ENCODE peak calls at places on chromosomes 4 and X, in seven cellular contexts. One of them, this sample, is unnamed.
A peak's percentile ranks its signal among the peaks of the same experiment; 100 is the strongest.

GRCh38 chr4:138182838-138183426 is 59.2 kb downstream of the SLC7A11 start:
- DNase-seq in esophagus squamous epithelium: no peak
- DNase-seq in NCI-H460: peak; percentile 20
- DNase-seq in neural crest cell: peak; percentile 13
- DNase-seq in AG08396: peak; percentile 23
- DNase-seq in cerebellum: peak; percentile 6
- DNase-seq in HFF-Myc: peak; percentile 54
- DNase-seq in this sample: peak; percentile 51

GRCh38 chr4:173174184-173175156 is 5.9 kb downstream of the GALNT7 start:
- DNase-seq in esophagus squamous epithelium: no peak
- DNase-seq in NCI-H460: no peak
- DNase-seq in neural crest cell: no peak
- DNase-seq in AG08396: no peak
- DNase-seq in cerebellum: no peak
- DNase-seq in HFF-Myc: no peak
- DNase-seq in this sample: no peak

GRCh38 chr4:185143596-185143969 is 517 bp downstream of the SLC25A4 start:
- DNase-seq in esophagus squamous epithelium: no peak
- DNase-seq in NCI-H460: no peak
- DNase-seq in neural crest cell: no peak
- DNase-seq in AG08396: peak; percentile 45
- DNase-seq in cerebellum: peak; percentile 68
- DNase-seq in HFF-Myc: no peak
- DNase-seq in this sample: peak; percentile 22

GRCh38 chr4:186651624-186652023 is 72.0 kb downstream of the FAT1 start:
- DNase-seq in esophagus squamous epithelium: no peak
- DNase-seq in NCI-H460: no peak
- DNase-seq in neural crest cell: no peak
- DNase-seq in AG08396: peak; percentile 35
- DNase-seq in cerebellum: peak; percentile 31
- DNase-seq in HFF-Myc: no peak
- DNase-seq in this sample: no peak

GRCh38 chrX:103309860-103310591 is 764 bp downstream of the BEX2 start:
- DNase-seq in esophagus squamous epithelium: no peak
- DNase-seq in NCI-H460: no peak
- DNase-seq in neural crest cell: no peak
- DNase-seq in AG08396: no peak
- DNase-seq in cerebellum: peak; percentile 9
- DNase-seq in HFF-Myc: no peak
- DNase-seq in this sample: no peak

GRCh38 chr4:33090910-33091309 is 2370.7 kb downstream of the PCDH7 start:
- DNase-seq in esophagus squamous epithelium: no peak
- DNase-seq in NCI-H460: no peak
- DNase-seq in neural crest cell: no peak
- DNase-seq in AG08396: no peak
- DNase-seq in cerebellum: no peak
- DNase-seq in HFF-Myc: no peak
- DNase-seq in this sample: no peak

GRCh38 chr4:87270825-87271224 is 50.4 kb upstream of the KLHL8 start:
- DNase-seq in esophagus squamous epithelium: no peak
- DNase-seq in NCI-H460: no peak
- DNase-seq in neural crest cell: no peak
- DNase-seq in AG08396: no peak
- DNase-seq in cerebellum: no peak
- DNase-seq in HFF-Myc: no peak
- DNase-seq in this sample: no peak

GRCh38 chr4:118801895-118802575 is 33.9 kb downstream of the SEC24D start:
- DNase-seq in esophagus squamous epithelium: no peak
- DNase-seq in NCI-H460: no peak
- DNase-seq in neural crest cell: no peak
- DNase-seq in AG08396: no peak
- DNase-seq in cerebellum: no peak
- DNase-seq in HFF-Myc: no peak
- DNase-seq in this sample: no peak

GRCh38 chrX:16479206-16479869 is 170.6 kb upstream of the S100G start:
- DNase-seq in esophagus squamous epithelium: no peak
- DNase-seq in NCI-H460: no peak
- DNase-seq in neural crest cell: no peak
- DNase-seq in AG08396: peak; percentile 32
- DNase-seq in cerebellum: no peak
- DNase-seq in HFF-Myc: no peak
- DNase-seq in this sample: peak; percentile 25

GRCh38 chr4:98113005-98113404 is 30.3 kb downstream of the STPG2 start:
- DNase-seq in esophagus squamous epithelium: no peak
- DNase-seq in NCI-H460: no peak
- DNase-seq in neural crest cell: no peak
- DNase-seq in AG08396: peak; percentile 1
- DNase-seq in cerebellum: peak; percentile 24
- DNase-seq in HFF-Myc: peak; percentile 3
- DNase-seq in this sample: peak; percentile 23

GRCh38 chr4:3372933-3373465 is 68.8 kb upstream of the HGFAC start:
- DNase-seq in esophagus squamous epithelium: no peak
- DNase-seq in NCI-H460: no peak
- DNase-seq in neural crest cell: no peak
- DNase-seq in AG08396: peak; percentile 3
- DNase-seq in cerebellum: no peak
- DNase-seq in HFF-Myc: no peak
- DNase-seq in this sample: no peak

GRCh38 chr4:151922811-151923210 is 162.0 kb upstream of the GATB start:
- DNase-seq in esophagus squamous epithelium: no peak
- DNase-seq in NCI-H460: no peak
- DNase-seq in neural crest cell: no peak
- DNase-seq in AG08396: no peak
- DNase-seq in cerebellum: no peak
- DNase-seq in HFF-Myc: peak; percentile 48
- DNase-seq in this sample: no peak

GRCh38 chr4:151218343-151218742 is 58.6 kb upstream of the PRSS48 start:
- DNase-seq in esophagus squamous epithelium: no peak
- DNase-seq in NCI-H460: no peak
- DNase-seq in neural crest cell: no peak
- DNase-seq in AG08396: no peak
- DNase-seq in cerebellum: no peak
- DNase-seq in HFF-Myc: no peak
- DNase-seq in this sample: no peak

GRCh38 chr4:140839888-140840790 is 84.0 kb upstream of the TBC1D9 start:
- DNase-seq in esophagus squamous epithelium: no peak
- DNase-seq in NCI-H460: no peak
- DNase-seq in neural crest cell: no peak
- DNase-seq in AG08396: no peak
- DNase-seq in cerebellum: no peak
- DNase-seq in HFF-Myc: no peak
- DNase-seq in this sample: no peak

GRCh38 chr4:169225058-169225751 is 45.6 kb downstream of the SH3RF1 start:
- DNase-seq in esophagus squamous epithelium: no peak
- DNase-seq in NCI-H460: peak; percentile 41
- DNase-seq in neural crest cell: no peak
- DNase-seq in AG08396: peak; percentile 46
- DNase-seq in cerebellum: no peak
- DNase-seq in HFF-Myc: peak; percentile 88
- DNase-seq in this sample: peak; percentile 93

GRCh38 chrX:28988246-28988645 is 401.0 kb downstream of the IL1RAPL1 start:
- DNase-seq in esophagus squamous epithelium: no peak
- DNase-seq in NCI-H460: no peak
- DNase-seq in neural crest cell: no peak
- DNase-seq in AG08396: no peak
- DNase-seq in cerebellum: peak; percentile 38
- DNase-seq in HFF-Myc: no peak
- DNase-seq in this sample: no peak

GRCh38 chr4:78954048-78954666 is 14.9 kb upstream of the PAQR3 start:
- DNase-seq in esophagus squamous epithelium: no peak
- DNase-seq in NCI-H460: no peak
- DNase-seq in neural crest cell: peak; percentile 22
- DNase-seq in AG08396: no peak
- DNase-seq in cerebellum: no peak
- DNase-seq in HFF-Myc: no peak
- DNase-seq in this sample: peak; percentile 18

GRCh38 chr4:187460016-187460415 is 535.6 kb upstream of the ZFP42 start:
- DNase-seq in esophagus squamous epithelium: no peak
- DNase-seq in NCI-H460: no peak
- DNase-seq in neural crest cell: no peak
- DNase-seq in AG08396: no peak
- DNase-seq in cerebellum: no peak
- DNase-seq in HFF-Myc: no peak
- DNase-seq in this sample: no peak

GRCh38 chr4:4443821-4444220 is 56.9 kb downstream of the NSG1 start:
- DNase-seq in esophagus squamous epithelium: no peak
- DNase-seq in NCI-H460: no peak
- DNase-seq in neural crest cell: no peak
- DNase-seq in AG08396: peak; percentile 29
- DNase-seq in cerebellum: no peak
- DNase-seq in HFF-Myc: no peak
- DNase-seq in this sample: peak; percentile 60

GRCh38 chrX:70494441-70494840 is 49.8 kb downstream of the DLG3 start:
- DNase-seq in esophagus squamous epithelium: no peak
- DNase-seq in NCI-H460: no peak
- DNase-seq in neural crest cell: no peak
- DNase-seq in AG08396: no peak
- DNase-seq in cerebellum: no peak
- DNase-seq in HFF-Myc: no peak
- DNase-seq in this sample: no peak

GRCh38 chr4:25993564-25994185 is 79.7 kb downstream of the SMIM20 start:
- DNase-seq in esophagus squamous epithelium: no peak
- DNase-seq in NCI-H460: no peak
- DNase-seq in neural crest cell: peak; percentile 68
- DNase-seq in AG08396: no peak
- DNase-seq in cerebellum: no peak
- DNase-seq in HFF-Myc: no peak
- DNase-seq in this sample: peak; percentile 15

GRCh38 chr4:41471672-41472071 is 66.3 kb upstream of the LIMCH1 start:
- DNase-seq in esophagus squamous epithelium: no peak
- DNase-seq in NCI-H460: no peak
- DNase-seq in neural crest cell: no peak
- DNase-seq in AG08396: no peak
- DNase-seq in cerebellum: no peak
- DNase-seq in HFF-Myc: no peak
- DNase-seq in this sample: no peak

GRCh38 chr4:76611611-76612010 is 176.6 kb downstream of the SHROOM3 start:
- DNase-seq in esophagus squamous epithelium: no peak
- DNase-seq in NCI-H460: no peak
- DNase-seq in neural crest cell: no peak
- DNase-seq in AG08396: peak; percentile 18
- DNase-seq in cerebellum: no peak
- DNase-seq in HFF-Myc: no peak
- DNase-seq in this sample: peak; percentile 38

GRCh38 chr4:132195181-132195580 is 953.9 kb upstream of the PCDH10 start:
- DNase-seq in esophagus squamous epithelium: no peak
- DNase-seq in NCI-H460: no peak
- DNase-seq in neural crest cell: no peak
- DNase-seq in AG08396: no peak
- DNase-seq in cerebellum: no peak
- DNase-seq in HFF-Myc: no peak
- DNase-seq in this sample: no peak

GRCh38 chr4:103429283-103429682 is 231.1 kb upstream of the CENPE start:
- DNase-seq in esophagus squamous epithelium: no peak
- DNase-seq in NCI-H460: no peak
- DNase-seq in neural crest cell: no peak
- DNase-seq in AG08396: no peak
- DNase-seq in cerebellum: no peak
- DNase-seq in HFF-Myc: no peak
- DNase-seq in this sample: peak; percentile 6

GRCh38 chr4:52837716-52838558 is 24.2 kb upstream of the RASL11B start:
- DNase-seq in esophagus squamous epithelium: no peak
- DNase-seq in NCI-H460: no peak
- DNase-seq in neural crest cell: no peak
- DNase-seq in AG08396: peak; percentile 66
- DNase-seq in cerebellum: no peak
- DNase-seq in HFF-Myc: no peak
- DNase-seq in this sample: peak; percentile 5

This sample was measured in ACHN.